ENCODE peak calls at places on chromosomes 5 and 9, in six cellular contexts. A is HFFc6, P is GM12865, S is nucleus accumbens, Y is NCI-H524, G is fibroblast of lung. O is an unnamed sample.

GRCh38 chr9:121285835-121286687 is 18.1 kb downstream of the GSN start:
- DNase-seq in A (peak), P (no peak), S (peak), Y (no peak), G (peak), O (peak)

GRCh38 chr9:125241863-125242739 is 958 bp upstream of the HSPA5 start:
- DNase-seq in A (peak), P (no peak), S (no peak), Y (no peak), G (no peak), O (no peak)

GRCh38 chr9:130843049-130843908 is 8.2 kb downstream of the ABL1 start:
- DNase-seq in A (no peak), P (no peak), S (no peak), Y (peak), G (no peak), O (no peak)

GRCh38 chr9:86749530-86750275 is 197.6 kb downstream of the GAS1 start:
- DNase-seq in A (peak), P (no peak), S (no peak), Y (no peak), G (peak), O (peak)

GRCh38 chr9:137972988-137973470 is 95.4 kb downstream of the CACNA1B start:
- DNase-seq in A (no peak), P (no peak), S (no peak), Y (no peak), G (no peak), O (no peak)

GRCh38 chr5:13831236-13831810 is 113.2 kb downstream of the DNAH5 start:
- DNase-seq in A (no peak), P (no peak), S (no peak), Y (no peak), G (peak), O (no peak)

GRCh38 chr9:96136992-96137665 is 164.8 kb downstream of the HSD17B3 start:
- DNase-seq in A (peak), P (peak), S (peak), Y (no peak), G (peak), O (peak)

GRCh38 chr5:88944751-88945507 is 61.9 kb upstream of the MEF2C start:
- DNase-seq in A (peak), P (no peak), S (no peak), Y (no peak), G (peak), O (peak)

GRCh38 chr5:56323505-56323904 is 90.4 kb upstream of the ANKRD55 start:
- DNase-seq in A (peak), P (no peak), S (no peak), Y (no peak), G (peak), O (peak)

O was measured in fibroblast of pulmonary artery.